ENCODE peak calls at places on chromosome 15, in seven cellular contexts. One of them, this sample, is unnamed.

GRCh38 chr15:52233405-52233804 is 42.2 kb upstream of the GNB5 start:
- DNase-seq in GM12865: peak
- DNase-seq in EH: peak
- DNase-seq in SHP77: no peak
- DNase-seq in cardiac muscle cell: no peak
- DNase-seq in stimulated activated CD4-positive, alpha-beta T cell treated with anti-CD3 and anti-CD28 coated beads, TNF-alpha, amount 100 ng/mL, for 1 hour: no peak
- DNase-seq in M059J: no peak
- DNase-seq in this sample: peak

GRCh38 chr15:90560229-90560771 is 30.6 kb downstream of the CRTC3 start:
- DNase-seq in cardiac muscle cell: peak
- DNase-seq in GM12865: no peak
- DNase-seq in SHP77: no peak
- DNase-seq in EH: peak
- DNase-seq in M059J: peak
- DNase-seq in stimulated activated CD4-positive, alpha-beta T cell treated with anti-CD3 and anti-CD28 coated beads, TNF-alpha, amount 100 ng/mL, for 1 hour: no peak
- DNase-seq in this sample: peak

GRCh38 chr15:67110400-67110799 is 45.0 kb downstream of the SMAD3 start:
- DNase-seq in EH: no peak
- DNase-seq in M059J: no peak
- DNase-seq in SHP77: no peak
- DNase-seq in cardiac muscle cell: no peak
- DNase-seq in GM12865: peak
- DNase-seq in stimulated activated CD4-positive, alpha-beta T cell treated with anti-CD3 and anti-CD28 coated beads, TNF-alpha, amount 100 ng/mL, for 1 hour: no peak
- DNase-seq in this sample: no peak

GRCh38 chr15:85858586-85859375 is 64.1 kb upstream of the KLHL25 start:
- DNase-seq in EH: peak
- DNase-seq in stimulated activated CD4-positive, alpha-beta T cell treated with anti-CD3 and anti-CD28 coated beads, TNF-alpha, amount 100 ng/mL, for 1 hour: peak
- DNase-seq in SHP77: peak
- DNase-seq in cardiac muscle cell: peak
- DNase-seq in GM12865: peak
- DNase-seq in M059J: peak
- DNase-seq in this sample: peak

GRCh38 chr15:30889231-30889630 is 14.5 kb upstream of the FAN1 start:
- DNase-seq in M059J: no peak
- DNase-seq in cardiac muscle cell: no peak
- DNase-seq in GM12865: no peak
- DNase-seq in SHP77: no peak
- DNase-seq in EH: no peak
- DNase-seq in stimulated activated CD4-positive, alpha-beta T cell treated with anti-CD3 and anti-CD28 coated beads, TNF-alpha, amount 100 ng/mL, for 1 hour: no peak
- DNase-seq in this sample: no peak

GRCh38 chr15:64681424-64682024 is 93.9 kb downstream of the RBPMS2 start:
- DNase-seq in SHP77: peak
- DNase-seq in GM12865: peak
- DNase-seq in M059J: peak
- DNase-seq in EH: peak
- DNase-seq in stimulated activated CD4-positive, alpha-beta T cell treated with anti-CD3 and anti-CD28 coated beads, TNF-alpha, amount 100 ng/mL, for 1 hour: no peak
- DNase-seq in cardiac muscle cell: peak
- DNase-seq in this sample: peak

GRCh38 chr15:31200735-31201151 is 99.2 kb upstream of the TRPM1 start:
- DNase-seq in cardiac muscle cell: peak
- DNase-seq in SHP77: peak
- DNase-seq in stimulated activated CD4-positive, alpha-beta T cell treated with anti-CD3 and anti-CD28 coated beads, TNF-alpha, amount 100 ng/mL, for 1 hour: no peak
- DNase-seq in M059J: peak
- DNase-seq in GM12865: peak
- DNase-seq in EH: peak
- DNase-seq in this sample: peak

GRCh38 chr15:26972636-26973035 is 1.7 kb downstream of the GABRG3 start:
- DNase-seq in M059J: no peak
- DNase-seq in stimulated activated CD4-positive, alpha-beta T cell treated with anti-CD3 and anti-CD28 coated beads, TNF-alpha, amount 100 ng/mL, for 1 hour: no peak
- DNase-seq in SHP77: no peak
- DNase-seq in cardiac muscle cell: no peak
- DNase-seq in EH: no peak
- DNase-seq in GM12865: no peak
- DNase-seq in this sample: no peak

GRCh38 chr15:75359537-75360250 is 8.7 kb downstream of the MAN2C1 start:
- DNase-seq in SHP77: no peak
- DNase-seq in M059J: no peak
- DNase-seq in cardiac muscle cell: no peak
- DNase-seq in GM12865: no peak
- DNase-seq in stimulated activated CD4-positive, alpha-beta T cell treated with anti-CD3 and anti-CD28 coated beads, TNF-alpha, amount 100 ng/mL, for 1 hour: no peak
- DNase-seq in EH: no peak
- DNase-seq in this sample: no peak

GRCh38 chr15:91278956-91279355 is 178.9 kb downstream of the SV2B start:
- DNase-seq in stimulated activated CD4-positive, alpha-beta T cell treated with anti-CD3 and anti-CD28 coated beads, TNF-alpha, amount 100 ng/mL, for 1 hour: no peak
- DNase-seq in GM12865: no peak
- DNase-seq in cardiac muscle cell: no peak
- DNase-seq in M059J: peak
- DNase-seq in SHP77: no peak
- DNase-seq in EH: no peak
- DNase-seq in this sample: peak

GRCh38 chr15:31034152-31034551 is 42.7 kb upstream of the MTMR10 start:
- DNase-seq in EH: peak
- DNase-seq in M059J: peak
- DNase-seq in cardiac muscle cell: no peak
- DNase-seq in stimulated activated CD4-positive, alpha-beta T cell treated with anti-CD3 and anti-CD28 coated beads, TNF-alpha, amount 100 ng/mL, for 1 hour: no peak
- DNase-seq in SHP77: no peak
- DNase-seq in GM12865: no peak
- DNase-seq in this sample: no peak

GRCh38 chr15:48052871-48053383 is 67.9 kb upstream of the SLC24A5 start:
- DNase-seq in GM12865: no peak
- DNase-seq in M059J: peak
- DNase-seq in EH: no peak
- DNase-seq in stimulated activated CD4-positive, alpha-beta T cell treated with anti-CD3 and anti-CD28 coated beads, TNF-alpha, amount 100 ng/mL, for 1 hour: no peak
- DNase-seq in SHP77: no peak
- DNase-seq in cardiac muscle cell: no peak
- DNase-seq in this sample: peak

GRCh38 chr15:68186671-68187397 is 18.3 kb downstream of the CALML4 start:
- DNase-seq in stimulated activated CD4-positive, alpha-beta T cell treated with anti-CD3 and anti-CD28 coated beads, TNF-alpha, amount 100 ng/mL, for 1 hour: no peak
- DNase-seq in cardiac muscle cell: peak
- DNase-seq in EH: peak
- DNase-seq in M059J: peak
- DNase-seq in SHP77: no peak
- DNase-seq in GM12865: no peak
- DNase-seq in this sample: peak

GRCh38 chr15:20356444-20357138 is 185.0 kb downstream of the GOLGA6L6 start:
- DNase-seq in cardiac muscle cell: no peak
- DNase-seq in stimulated activated CD4-positive, alpha-beta T cell treated with anti-CD3 and anti-CD28 coated beads, TNF-alpha, amount 100 ng/mL, for 1 hour: peak
- DNase-seq in EH: no peak
- DNase-seq in M059J: peak
- DNase-seq in GM12865: peak
- DNase-seq in SHP77: no peak
- DNase-seq in this sample: peak

GRCh38 chr15:27696530-27696929 is 402.6 kb downstream of the OCA2 start:
- DNase-seq in stimulated activated CD4-positive, alpha-beta T cell treated with anti-CD3 and anti-CD28 coated beads, TNF-alpha, amount 100 ng/mL, for 1 hour: no peak
- DNase-seq in EH: no peak
- DNase-seq in SHP77: no peak
- DNase-seq in M059J: no peak
- DNase-seq in GM12865: no peak
- DNase-seq in cardiac muscle cell: no peak
- DNase-seq in this sample: no peak

GRCh38 chr15:50653156-50653743 is 33.3 kb downstream of the TRPM7 start:
- DNase-seq in GM12865: no peak
- DNase-seq in stimulated activated CD4-positive, alpha-beta T cell treated with anti-CD3 and anti-CD28 coated beads, TNF-alpha, amount 100 ng/mL, for 1 hour: no peak
- DNase-seq in SHP77: no peak
- DNase-seq in M059J: no peak
- DNase-seq in EH: no peak
- DNase-seq in cardiac muscle cell: no peak
- DNase-seq in this sample: no peak

GRCh38 chr15:37771462-37771861 is 163.0 kb upstream of the TMCO5A start:
- DNase-seq in SHP77: no peak
- DNase-seq in EH: peak
- DNase-seq in GM12865: no peak
- DNase-seq in M059J: peak
- DNase-seq in cardiac muscle cell: peak
- DNase-seq in stimulated activated CD4-positive, alpha-beta T cell treated with anti-CD3 and anti-CD28 coated beads, TNF-alpha, amount 100 ng/mL, for 1 hour: no peak
- DNase-seq in this sample: peak

GRCh38 chr15:84079885-84080777 is 155.4 kb upstream of the GOLGA6L4 start:
- DNase-seq in SHP77: no peak
- DNase-seq in M059J: peak
- DNase-seq in EH: peak
- DNase-seq in cardiac muscle cell: peak
- DNase-seq in stimulated activated CD4-positive, alpha-beta T cell treated with anti-CD3 and anti-CD28 coated beads, TNF-alpha, amount 100 ng/mL, for 1 hour: peak
- DNase-seq in GM12865: peak
- DNase-seq in this sample: peak

GRCh38 chr15:90231028-90232017 is 2.4 kb downstream of the CIB1 start:
- DNase-seq in EH: no peak
- DNase-seq in stimulated activated CD4-positive, alpha-beta T cell treated with anti-CD3 and anti-CD28 coated beads, TNF-alpha, amount 100 ng/mL, for 1 hour: peak
- DNase-seq in SHP77: no peak
- DNase-seq in cardiac muscle cell: no peak
- DNase-seq in M059J: no peak
- DNase-seq in GM12865: peak
- DNase-seq in this sample: no peak

GRCh38 chr15:79130535-79131130 is 40.1 kb upstream of the RASGRF1 start:
- DNase-seq in EH: no peak
- DNase-seq in GM12865: no peak
- DNase-seq in SHP77: no peak
- DNase-seq in M059J: no peak
- DNase-seq in cardiac muscle cell: no peak
- DNase-seq in stimulated activated CD4-positive, alpha-beta T cell treated with anti-CD3 and anti-CD28 coated beads, TNF-alpha, amount 100 ng/mL, for 1 hour: no peak
- DNase-seq in this sample: no peak

GRCh38 chr15:65033659-65034269 is 4.3 kb upstream of the MTFMT start:
- DNase-seq in stimulated activated CD4-positive, alpha-beta T cell treated with anti-CD3 and anti-CD28 coated beads, TNF-alpha, amount 100 ng/mL, for 1 hour: no peak
- DNase-seq in M059J: peak
- DNase-seq in SHP77: peak
- DNase-seq in cardiac muscle cell: peak
- DNase-seq in GM12865: peak
- DNase-seq in EH: peak
- DNase-seq in this sample: peak

GRCh38 chr15:55555089-55555488 is 33.1 kb downstream of the PYGO1 start:
- DNase-seq in M059J: peak
- DNase-seq in GM12865: no peak
- DNase-seq in cardiac muscle cell: no peak
- DNase-seq in SHP77: no peak
- DNase-seq in EH: no peak
- DNase-seq in stimulated activated CD4-positive, alpha-beta T cell treated with anti-CD3 and anti-CD28 coated beads, TNF-alpha, amount 100 ng/mL, for 1 hour: no peak
- DNase-seq in this sample: peak

GRCh38 chr15:35885870-35886269 is 339.9 kb upstream of the DPH6 start:
- DNase-seq in cardiac muscle cell: no peak
- DNase-seq in EH: no peak
- DNase-seq in stimulated activated CD4-positive, alpha-beta T cell treated with anti-CD3 and anti-CD28 coated beads, TNF-alpha, amount 100 ng/mL, for 1 hour: no peak
- DNase-seq in M059J: peak
- DNase-seq in SHP77: no peak
- DNase-seq in GM12865: no peak
- DNase-seq in this sample: no peak

GRCh38 chr15:70875001-70875782 is 17.0 kb downstream of the THAP10 start:
- DNase-seq in GM12865: no peak
- DNase-seq in stimulated activated CD4-positive, alpha-beta T cell treated with anti-CD3 and anti-CD28 coated beads, TNF-alpha, amount 100 ng/mL, for 1 hour: no peak
- DNase-seq in M059J: peak
- DNase-seq in EH: peak
- DNase-seq in SHP77: no peak
- DNase-seq in cardiac muscle cell: peak
- DNase-seq in this sample: peak

GRCh38 chr15:68239025-68239424 is 9.5 kb upstream of the CLN6 start:
- DNase-seq in EH: no peak
- DNase-seq in cardiac muscle cell: no peak
- DNase-seq in GM12865: no peak
- DNase-seq in M059J: no peak
- DNase-seq in stimulated activated CD4-positive, alpha-beta T cell treated with anti-CD3 and anti-CD28 coated beads, TNF-alpha, amount 100 ng/mL, for 1 hour: no peak
- DNase-seq in SHP77: no peak
- DNase-seq in this sample: no peak

GRCh38 chr15:58309993-58310928 is 121.5 kb upstream of the LIPC start:
- DNase-seq in cardiac muscle cell: no peak
- DNase-seq in EH: no peak
- DNase-seq in stimulated activated CD4-positive, alpha-beta T cell treated with anti-CD3 and anti-CD28 coated beads, TNF-alpha, amount 100 ng/mL, for 1 hour: no peak
- DNase-seq in M059J: no peak
- DNase-seq in SHP77: no peak
- DNase-seq in GM12865: no peak
- DNase-seq in this sample: no peak

GRCh38 chr15:36024066-36024465 is 478.1 kb upstream of the DPH6 start:
- DNase-seq in cardiac muscle cell: peak
- DNase-seq in GM12865: no peak
- DNase-seq in EH: no peak
- DNase-seq in M059J: no peak
- DNase-seq in SHP77: no peak
- DNase-seq in stimulated activated CD4-positive, alpha-beta T cell treated with anti-CD3 and anti-CD28 coated beads, TNF-alpha, amount 100 ng/mL, for 1 hour: no peak
- DNase-seq in this sample: no peak

GRCh38 chr15:70974004-70974832 is 81.6 kb downstream of the LRRC49 start:
- DNase-seq in M059J: peak
- DNase-seq in EH: peak
- DNase-seq in stimulated activated CD4-positive, alpha-beta T cell treated with anti-CD3 and anti-CD28 coated beads, TNF-alpha, amount 100 ng/mL, for 1 hour: no peak
- DNase-seq in cardiac muscle cell: peak
- DNase-seq in GM12865: peak
- DNase-seq in SHP77: no peak
- DNase-seq in this sample: peak

GRCh38 chr15:68335251-68335650 is 57.7 kb downstream of the FEM1B start:
- DNase-seq in stimulated activated CD4-positive, alpha-beta T cell treated with anti-CD3 and anti-CD28 coated beads, TNF-alpha, amount 100 ng/mL, for 1 hour: no peak
- DNase-seq in cardiac muscle cell: no peak
- DNase-seq in M059J: peak
- DNase-seq in GM12865: no peak
- DNase-seq in EH: peak
- DNase-seq in SHP77: no peak
- DNase-seq in this sample: peak

GRCh38 chr15:65653781-65654521 is 32.2 kb downstream of the SLC24A1 start:
- DNase-seq in stimulated activated CD4-positive, alpha-beta T cell treated with anti-CD3 and anti-CD28 coated beads, TNF-alpha, amount 100 ng/mL, for 1 hour: no peak
- DNase-seq in SHP77: no peak
- DNase-seq in M059J: peak
- DNase-seq in GM12865: no peak
- DNase-seq in EH: peak
- DNase-seq in cardiac muscle cell: peak
- DNase-seq in this sample: no peak

GRCh38 chr15:38593523-38593922 is 28.9 kb upstream of the RASGRP1 start:
- DNase-seq in M059J: no peak
- DNase-seq in SHP77: no peak
- DNase-seq in cardiac muscle cell: no peak
- DNase-seq in stimulated activated CD4-positive, alpha-beta T cell treated with anti-CD3 and anti-CD28 coated beads, TNF-alpha, amount 100 ng/mL, for 1 hour: no peak
- DNase-seq in EH: peak
- DNase-seq in GM12865: no peak
- DNase-seq in this sample: peak

GRCh38 chr15:31501536-31502157 is 175.0 kb downstream of the KLF13 start:
- DNase-seq in M059J: no peak
- DNase-seq in cardiac muscle cell: no peak
- DNase-seq in stimulated activated CD4-positive, alpha-beta T cell treated with anti-CD3 and anti-CD28 coated beads, TNF-alpha, amount 100 ng/mL, for 1 hour: no peak
- DNase-seq in EH: no peak
- DNase-seq in GM12865: no peak
- DNase-seq in SHP77: no peak
- DNase-seq in this sample: no peak

GRCh38 chr15:32861741-32862140 is 143.9 kb downstream of the GREM1 start:
- DNase-seq in cardiac muscle cell: peak
- DNase-seq in EH: peak
- DNase-seq in M059J: peak
- DNase-seq in SHP77: no peak
- DNase-seq in stimulated activated CD4-positive, alpha-beta T cell treated with anti-CD3 and anti-CD28 coated beads, TNF-alpha, amount 100 ng/mL, for 1 hour: no peak
- DNase-seq in GM12865: peak
- DNase-seq in this sample: peak

GRCh38 chr15:100711479-100712130 is 109.2 kb downstream of the ASB7 start:
- DNase-seq in EH: no peak
- DNase-seq in GM12865: no peak
- DNase-seq in cardiac muscle cell: no peak
- DNase-seq in M059J: no peak
- DNase-seq in SHP77: no peak
- DNase-seq in stimulated activated CD4-positive, alpha-beta T cell treated with anti-CD3 and anti-CD28 coated beads, TNF-alpha, amount 100 ng/mL, for 1 hour: no peak
- DNase-seq in this sample: no peak

GRCh38 chr15:91385301-91385700 is 285.2 kb downstream of the SV2B start:
- DNase-seq in M059J: peak
- DNase-seq in SHP77: no peak
- DNase-seq in EH: peak
- DNase-seq in GM12865: no peak
- DNase-seq in stimulated activated CD4-positive, alpha-beta T cell treated with anti-CD3 and anti-CD28 coated beads, TNF-alpha, amount 100 ng/mL, for 1 hour: no peak
- DNase-seq in cardiac muscle cell: peak
- DNase-seq in this sample: peak

GRCh38 chr15:63135804-63136203 is 14.1 kb downstream of the LACTB start:
- DNase-seq in SHP77: no peak
- DNase-seq in stimulated activated CD4-positive, alpha-beta T cell treated with anti-CD3 and anti-CD28 coated beads, TNF-alpha, amount 100 ng/mL, for 1 hour: no peak
- DNase-seq in M059J: peak
- DNase-seq in GM12865: no peak
- DNase-seq in cardiac muscle cell: peak
- DNase-seq in EH: peak
- DNase-seq in this sample: peak

GRCh38 chr15:72690938-72691337 is 4.9 kb downstream of the BBS4 start:
- DNase-seq in cardiac muscle cell: no peak
- DNase-seq in GM12865: no peak
- DNase-seq in SHP77: no peak
- DNase-seq in EH: no peak
- DNase-seq in M059J: no peak
- DNase-seq in stimulated activated CD4-positive, alpha-beta T cell treated with anti-CD3 and anti-CD28 coated beads, TNF-alpha, amount 100 ng/mL, for 1 hour: no peak
- DNase-seq in this sample: no peak

GRCh38 chr15:57708047-57708446 is 1.5 kb downstream of the POLR2M start:
- DNase-seq in GM12865: no peak
- DNase-seq in stimulated activated CD4-positive, alpha-beta T cell treated with anti-CD3 and anti-CD28 coated beads, TNF-alpha, amount 100 ng/mL, for 1 hour: no peak
- DNase-seq in cardiac muscle cell: no peak
- DNase-seq in M059J: no peak
- DNase-seq in EH: peak
- DNase-seq in SHP77: no peak
- DNase-seq in this sample: no peak

This sample was measured in RPMI7951.